ENCODE peak calls at places on chromosomes 16 and 17, in six cellular contexts. X is AG04450, P is AG09309, F is MM.1S, I is left ventricle myocardium inferior, M is A549. H is an unnamed sample.

GRCh38 chr16:11635679-11636171 is 32.5 kb upstream of the SNN start:
- DNase-seq in X (no peak), P (no peak), F (no peak), I (no peak), M (no peak), H (no peak)

GRCh38 chr17:41621916-41622315 is 2.5 kb downstream of the KRT17 start:
- DNase-seq in X (no peak), P (no peak), F (no peak), I (no peak), M (no peak), H (no peak)

GRCh38 chr16:5378531-5378930 is 280.9 kb upstream of the EEF2KMT start:
- DNase-seq in X (no peak), P (no peak), F (no peak), I (no peak), M (no peak), H (no peak)

GRCh38 chr16:26605872-26606271 is 460.9 kb upstream of the C16orf82 start:
- DNase-seq in X (no peak), P (no peak), F (no peak), I (no peak), M (no peak), H (no peak)

GRCh38 chr16:66427871-66428681 is 981 bp downstream of the BEAN1 start:
- DNase-seq in X (no peak), P (no peak), F (no peak), I (no peak), M (no peak), H (no peak)

GRCh38 chr16:51982715-51983680 is 563.9 kb downstream of the TOX3 start:
- DNase-seq in X (peak), P (peak), F (peak), I (no peak), M (peak), H (peak)

GRCh38 chr17:72342582-72343527 is 222.0 kb downstream of the SOX9 start:
- DNase-seq in X (no peak), P (no peak), F (no peak), I (peak), M (no peak), H (no peak)

GRCh38 chr17:78179372-78179771 is 7.5 kb downstream of the TK1 start:
- DNase-seq in X (peak), P (peak), F (no peak), I (no peak), M (no peak), H (peak)

GRCh38 chr17:76063880-76064546 is 8.3 kb downstream of the SRP68 start:
- DNase-seq in X (no peak), P (no peak), F (no peak), I (no peak), M (no peak), H (no peak)

GRCh38 chr17:56604691-56605090 is 11.2 kb downstream of the NOG start:
- DNase-seq in X (no peak), P (no peak), F (no peak), I (no peak), M (no peak), H (no peak)

GRCh38 chr17:21358682-21359482 is 17.3 kb upstream of the KCNJ12 start:
- DNase-seq in X (no peak), P (no peak), F (no peak), I (peak), M (peak), H (no peak)

GRCh38 chr17:4241535-4241934 is 22.2 kb downstream of the ANKFY1 start:
- DNase-seq in X (no peak), P (no peak), F (no peak), I (no peak), M (no peak), H (no peak)

GRCh38 chr16:47084198-47084597 is 59.5 kb downstream of the NETO2 start:
- DNase-seq in X (no peak), P (no peak), F (no peak), I (no peak), M (no peak), H (no peak)

GRCh38 chr16:70704586-70704985 is 18.7 kb upstream of the MTSS2 start:
- DNase-seq in X (no peak), P (no peak), F (no peak), I (no peak), M (no peak), H (no peak)

GRCh38 chr17:31803494-31804213 is 55.4 kb downstream of the COPRS start:
- DNase-seq in X (no peak), P (no peak), F (no peak), I (no peak), M (peak), H (no peak)

GRCh38 chr17:34650361-34650760 is 71.0 kb downstream of the TMEM132E start:
- DNase-seq in X (no peak), P (no peak), F (no peak), I (no peak), M (no peak), H (no peak)

GRCh38 chr17:71251936-71252335 is 868.9 kb upstream of the SOX9 start:
- DNase-seq in X (no peak), P (peak), F (no peak), I (no peak), M (no peak), H (no peak)

GRCh38 chr17:12632785-12633184 is 32.9 kb upstream of the MYOCD start:
- DNase-seq in X (no peak), P (no peak), F (no peak), I (no peak), M (no peak), H (no peak)

GRCh38 chr16:84362410-84362809 is 5.9 kb upstream of the ATP2C2 start:
- DNase-seq in X (no peak), P (no peak), F (no peak), I (no peak), M (no peak), H (no peak)

GRCh38 chr17:29570521-29570920 is 2.0 kb downstream of the TP53I13 start:
- DNase-seq in X (no peak), P (no peak), F (no peak), I (no peak), M (no peak), H (no peak)

GRCh38 chr16:89344314-89344828 is 126.9 kb downstream of the ZNF778 start:
- DNase-seq in X (no peak), P (no peak), F (no peak), I (no peak), M (no peak), H (no peak)

GRCh38 chr16:85372627-85373372 is 240.3 kb upstream of the GSE1 start:
- DNase-seq in X (no peak), P (peak), F (no peak), I (no peak), M (peak), H (peak)

GRCh38 chr16:5607169-5607568 is 509.6 kb upstream of the EEF2KMT start:
- DNase-seq in X (no peak), P (no peak), F (no peak), I (no peak), M (no peak), H (no peak)

GRCh38 chr16:578870-579405 is 9.2 kb downstream of the PIGQ start:
- DNase-seq in X (no peak), P (no peak), F (peak), I (peak), M (peak), H (no peak)

GRCh38 chr17:7136266-7136877 is 21.8 kb upstream of the ASGR2 start:
- DNase-seq in X (peak), P (peak), F (peak), I (peak), M (peak), H (peak)

GRCh38 chr17:14940112-14940945 is 324.8 kb downstream of the PMP22 start:
- DNase-seq in X (no peak), P (no peak), F (no peak), I (no peak), M (no peak), H (no peak)

GRCh38 chr16:27426423-27427408 is 24.7 kb downstream of the IL21R start:
- DNase-seq in X (peak), P (peak), F (no peak), I (no peak), M (peak), H (peak)

GRCh38 chr17:36851230-36851629 is 86.0 kb upstream of the LHX1 start:
- DNase-seq in X (no peak), P (no peak), F (no peak), I (no peak), M (peak), H (no peak)

GRCh38 chr16:63363738-63364137 is 1327.5 kb upstream of the CDH8 start:
- DNase-seq in X (no peak), P (no peak), F (no peak), I (no peak), M (peak), H (no peak)

GRCh38 chr16:48605518-48606110 is 4.4 kb downstream of the N4BP1 start:
- DNase-seq in X (no peak), P (no peak), F (no peak), I (peak), M (no peak), H (no peak)

GRCh38 chr16:48608871-48609452 is 1.0 kb downstream of the N4BP1 start:
- DNase-seq in X (no peak), P (no peak), F (no peak), I (no peak), M (no peak), H (no peak)

GRCh38 chr16:48609453-48610023 is 442 bp downstream of the N4BP1 start:
- DNase-seq in X (no peak), P (no peak), F (peak), I (peak), M (peak), H (no peak)

GRCh38 chr16:48608452-48608851 is 1.5 kb downstream of the N4BP1 start:
- DNase-seq in X (no peak), P (no peak), F (peak), I (no peak), M (no peak), H (no peak)

GRCh38 chr16:48607056-48607825 is 2.7 kb downstream of the N4BP1 start:
- DNase-seq in X (no peak), P (peak), F (no peak), I (no peak), M (peak), H (peak)
- H3K4me3 ChIP-seq in X (peak), P (no peak), F (peak), I (peak), M (no peak), H (no peak)

GRCh38 chr17:51907041-51907440 is 251.5 kb downstream of the CA10 start:
- DNase-seq in X (no peak), P (no peak), F (no peak), I (no peak), M (no peak), H (no peak)

GRCh38 chr17:51904379-51904778 is 254.1 kb downstream of the CA10 start:
- DNase-seq in X (no peak), P (no peak), F (no peak), I (no peak), M (no peak), H (no peak)

DNA sequence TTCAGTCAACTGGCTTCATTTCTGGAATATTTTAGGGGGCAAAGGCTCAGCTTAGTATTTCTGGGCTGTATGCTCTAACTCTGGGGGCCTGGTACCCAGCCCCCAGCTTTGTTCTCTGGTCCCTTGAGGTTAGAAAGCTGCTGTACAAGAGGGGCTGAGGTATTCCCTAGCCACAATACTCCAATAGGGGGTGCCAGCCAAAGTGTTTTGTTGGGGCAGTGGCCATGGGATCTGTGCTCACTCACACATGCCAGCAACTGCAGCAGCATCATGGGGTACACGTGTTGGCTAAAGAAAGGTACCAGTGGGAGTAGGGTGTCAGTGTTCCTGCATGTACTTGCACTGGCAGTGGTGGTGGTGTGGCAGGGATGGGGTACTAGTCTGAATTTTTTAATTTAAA is 257.3 kb downstream of the CA10 start:
- DNase-seq in X (no peak), P (no peak), F (no peak), I (no peak), M (no peak), H (no peak)
- TF ChIP-seq CTCF in X (no peak), P (no peak), F (no peak), I (no peak), M (no peak), H (no peak)

GRCh38 chr17:44351961-44352921 is 7.1 kb downstream of the GRN start:
- DNase-seq in X (no peak), P (no peak), F (no peak), I (no peak), M (no peak), H (no peak)

GRCh38 chr17:44354582-44355309 is 8.9 kb downstream of the FAM171A2 start:
- DNase-seq in X (no peak), P (no peak), F (no peak), I (peak), M (no peak), H (no peak)

GRCh38 chr17:44353656-44354331 is 8.7 kb downstream of the GRN start:
- DNase-seq in X (no peak), P (no peak), F (no peak), I (peak), M (no peak), H (no peak)

GRCh38 chr17:44351464-44351863 is 6.4 kb downstream of the GRN start:
- DNase-seq in X (no peak), P (no peak), F (no peak), I (no peak), M (no peak), H (no peak)

GRCh38 chr17:44352922-44353655 is 8.0 kb downstream of the GRN start:
- DNase-seq in X (no peak), P (no peak), F (no peak), I (no peak), M (no peak), H (no peak)
- H3K4me3 ChIP-seq in X (no peak), P (no peak), F (no peak), I (peak), M (peak), H (no peak)

DNA sequence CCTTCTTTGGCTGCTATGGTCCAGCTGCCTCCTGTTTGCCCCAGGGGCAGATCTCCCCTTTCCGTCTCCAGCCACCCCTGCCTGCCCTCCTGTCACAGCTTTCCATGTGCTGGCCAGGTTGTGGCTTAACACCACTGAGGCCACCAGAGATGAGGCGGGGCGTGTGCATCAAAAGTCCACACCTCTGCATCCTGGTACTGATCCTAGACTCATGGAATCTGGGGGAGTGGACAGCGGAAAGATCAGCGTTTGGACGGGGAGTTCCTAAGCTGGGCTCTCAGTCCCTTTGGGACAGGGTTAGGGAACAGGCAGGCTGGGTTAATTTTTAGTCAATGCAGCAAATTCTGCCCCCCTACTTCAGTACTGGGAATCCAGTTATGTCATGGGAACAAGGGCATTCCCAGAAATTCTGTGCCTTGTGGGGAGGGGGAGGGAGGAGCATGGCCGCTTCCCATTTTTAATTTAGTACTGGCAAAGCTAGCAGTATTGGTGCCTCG is 3.9 kb downstream of the IGFBP4 start:
- DNase-seq in X (no peak), P (no peak), F (no peak), I (no peak), M (no peak), H (no peak)
- TF ChIP-seq CTCF in X (no peak), P (no peak), F (no peak), I (no peak), M (no peak), H (no peak)

GRCh38 chr17:50169121-50169764 is 3.4 kb downstream of the SGCA start:
- DNase-seq in X (no peak), P (no peak), F (peak), I (no peak), M (peak), H (no peak)
- H3K4me3 ChIP-seq in X (no peak), P (no peak), F (peak), I (no peak), M (no peak), H (no peak)